ENCODE peak calls at places on chromosomes 7 and 10, in five cellular contexts. W is IMR-90, D is neuronal stem cell, U is H1, E is mesenchymal stem cell. A is an unnamed sample.

GRCh38 chr10:79239930-79240713 is 107.1 kb upstream of the PPIF start:
- DNase-seq in U (no peak), D (peak), W (no peak), E (peak), A (peak)

GRCh38 chr7:45306752-45307305 is 149.2 kb downstream of the RAMP3 start:
- DNase-seq in D (no peak), U (no peak), E (no peak), W (no peak), A (no peak)

GRCh38 chr10:116910924-116911323 is 61.6 kb downstream of the ENO4 start:
- DNase-seq in D (no peak), E (no peak), U (no peak), W (no peak), A (no peak)

GRCh38 chr10:119024882-119025281 is 4.6 kb upstream of the NANOS1 start:
- DNase-seq in U (no peak), E (no peak), D (no peak), W (no peak), A (peak)

GRCh38 chr7:28586736-28587135 is 174.4 kb downstream of the CREB5 start:
- DNase-seq in E (no peak), U (no peak), W (no peak), D (no peak), A (no peak)

GRCh38 chr7:117769085-117769484 is 104.2 kb downstream of the CTTNBP2 start:
- DNase-seq in U (no peak), D (no peak), E (no peak), W (no peak), A (no peak)

GRCh38 chr7:159104188-159105030 is 40.3 kb downstream of the VIPR2 start:
- DNase-seq in U (no peak), W (no peak), D (no peak), E (no peak), A (no peak)

GRCh38 chr10:89783406-89783805 is 82.0 kb downstream of the KIF20B start:
- DNase-seq in U (no peak), W (peak), E (no peak), D (no peak), A (no peak)

GRCh38 chr7:149776305-149776704 is 2.9 kb upstream of the ZNF467 start:
- DNase-seq in W (peak), U (no peak), D (no peak), E (no peak), A (no peak)

DNA sequence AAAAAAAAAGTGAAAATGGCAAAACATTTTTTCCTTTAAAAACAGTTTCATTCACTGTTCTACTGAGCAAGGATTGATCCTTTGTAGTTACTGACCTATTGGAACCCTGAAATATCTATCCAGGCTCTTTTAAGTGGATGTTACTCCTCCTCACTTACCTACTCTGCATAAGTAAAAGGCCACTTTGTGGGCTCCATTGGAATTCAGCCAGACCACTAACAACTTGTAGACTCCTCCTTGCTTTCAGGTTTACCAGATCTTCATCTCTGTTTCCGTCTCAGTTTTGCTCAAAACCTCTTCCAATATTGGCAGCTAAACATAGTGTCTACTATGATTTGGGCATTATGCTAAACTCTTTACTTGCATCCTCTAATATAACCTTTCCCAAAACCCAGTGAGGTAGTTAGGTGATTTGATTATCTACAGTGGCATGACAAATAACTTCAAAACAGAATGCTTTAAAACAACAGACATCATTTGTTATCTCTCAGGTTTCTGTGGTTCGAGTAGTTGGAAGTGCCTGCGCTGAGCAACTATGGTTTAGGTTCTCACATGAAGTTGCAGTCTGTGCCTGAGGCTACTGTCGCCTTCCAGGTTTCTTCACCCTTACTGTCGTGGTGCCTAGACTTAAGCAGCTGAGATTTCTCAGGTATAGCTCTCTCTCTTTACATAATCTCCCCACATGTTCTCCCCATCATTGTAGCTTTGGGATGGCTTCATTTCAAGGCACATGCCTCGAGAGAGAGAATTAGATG is 698.2 kb downstream of the REEP3 start:
- DNase-seq in D (no peak), E (no peak), U (no peak), W (no peak), A (no peak)
- H3K14ac ChIP-seq in D (no peak), E (no peak), U (no peak), W (no peak), A (no peak)

GRCh38 chr10:73413108-73413527 is 740 bp downstream of the ANXA7 start:
- DNase-seq in W (no peak), U (no peak), E (no peak), D (no peak), A (no peak)
- H4K91ac ChIP-seq in W (peak), U (peak), E (no peak), D (no peak), A (peak)

GRCh38 chr10:8061274-8062211 is 7.1 kb downstream of the GATA3 start:
- DNase-seq in U (no peak), D (peak), E (no peak), W (no peak), A (no peak)
- H3K4me3 ChIP-seq in U (peak), D (no peak), E (no peak), W (no peak), A (peak)

GRCh38 chr7:94294471-94295131 is 100.1 kb upstream of the COL1A2 start:
- DNase-seq in U (no peak), D (no peak), W (no peak), E (no peak), A (no peak)
- H3K14ac ChIP-seq in U (no peak), D (no peak), W (peak), E (no peak), A (no peak)